ENCODE peak calls at places on chromosome 6, in six cellular contexts. One of them, this sample, is unnamed.
A peak's percentile ranks its signal among the peaks of the same experiment; 100 is the strongest.

GRCh38 chr6:25354078-25354940 is 75.1 kb downstream of the CARMIL1 start:
- DNase-seq in fibroblast of pulmonary artery: peak; percentile 33
- DNase-seq in GM23338: no peak
- DNase-seq in PC-9: no peak
- DNase-seq in endothelial cell: no peak
- DNase-seq in breast epithelium: no peak
- DNase-seq in this sample: peak; percentile 55

GRCh38 chr6:145733770-145734169 is 1.6 kb downstream of the EPM2A start:
- DNase-seq in GM23338: no peak
- DNase-seq in endothelial cell: no peak
- DNase-seq in fibroblast of pulmonary artery: no peak
- DNase-seq in breast epithelium: no peak
- DNase-seq in PC-9: no peak
- DNase-seq in this sample: no peak

GRCh38 chr6:113363866-113364265 is 493.3 kb upstream of the MARCKS start:
- DNase-seq in GM23338: no peak
- DNase-seq in endothelial cell: no peak
- DNase-seq in fibroblast of pulmonary artery: no peak
- DNase-seq in breast epithelium: no peak
- DNase-seq in PC-9: no peak
- DNase-seq in this sample: peak; percentile 66

GRCh38 chr6:47162793-47163192 is 120.7 kb upstream of the ADGRF1 start:
- DNase-seq in PC-9: no peak
- DNase-seq in fibroblast of pulmonary artery: no peak
- DNase-seq in breast epithelium: no peak
- DNase-seq in endothelial cell: no peak
- DNase-seq in GM23338: no peak
- DNase-seq in this sample: no peak

GRCh38 chr6:169724554-169725269 is 412 bp upstream of the PHF10 start:
- DNase-seq in PC-9: no peak
- DNase-seq in fibroblast of pulmonary artery: peak; percentile 27
- DNase-seq in endothelial cell: peak; percentile 68
- DNase-seq in breast epithelium: peak; percentile 24
- DNase-seq in GM23338: peak; percentile 72
- DNase-seq in this sample: no peak

GRCh38 chr6:50541941-50542340 is 171.4 kb upstream of the TFAP2D start:
- DNase-seq in endothelial cell: no peak
- DNase-seq in breast epithelium: no peak
- DNase-seq in fibroblast of pulmonary artery: no peak
- DNase-seq in PC-9: no peak
- DNase-seq in GM23338: no peak
- DNase-seq in this sample: no peak

GRCh38 chr6:88517737-88518136 is 351.6 kb upstream of the CNR1 start:
- DNase-seq in PC-9: no peak
- DNase-seq in GM23338: no peak
- DNase-seq in fibroblast of pulmonary artery: no peak
- DNase-seq in breast epithelium: no peak
- DNase-seq in endothelial cell: no peak
- DNase-seq in this sample: peak; percentile 24

GRCh38 chr6:131946404-131946991 is 4.7 kb downstream of the CCN2 start:
- DNase-seq in GM23338: peak; percentile 54
- DNase-seq in PC-9: no peak
- DNase-seq in endothelial cell: no peak
- DNase-seq in fibroblast of pulmonary artery: peak; percentile 77
- DNase-seq in breast epithelium: no peak
- DNase-seq in this sample: peak; percentile 6

GRCh38 chr6:134000443-134000842 is 47.4 kb downstream of the TBPL1 start:
- DNase-seq in fibroblast of pulmonary artery: no peak
- DNase-seq in PC-9: peak; percentile 88
- DNase-seq in breast epithelium: no peak
- DNase-seq in endothelial cell: no peak
- DNase-seq in GM23338: no peak
- DNase-seq in this sample: no peak

GRCh38 chr6:7042056-7042653 is 65.6 kb upstream of the RREB1 start:
- DNase-seq in breast epithelium: peak; percentile 37
- DNase-seq in fibroblast of pulmonary artery: peak; percentile 41
- DNase-seq in PC-9: peak; percentile 42
- DNase-seq in endothelial cell: peak; percentile 18
- DNase-seq in GM23338: no peak
- DNase-seq in this sample: no peak

GRCh38 chr6:65004283-65004682 is 702.7 kb downstream of the EYS start:
- DNase-seq in fibroblast of pulmonary artery: no peak
- DNase-seq in breast epithelium: no peak
- DNase-seq in GM23338: no peak
- DNase-seq in endothelial cell: no peak
- DNase-seq in PC-9: no peak
- DNase-seq in this sample: no peak

GRCh38 chr6:133169901-133170300 is 71.3 kb upstream of the EYA4 start:
- DNase-seq in fibroblast of pulmonary artery: no peak
- DNase-seq in PC-9: no peak
- DNase-seq in GM23338: peak; percentile 52
- DNase-seq in breast epithelium: no peak
- DNase-seq in endothelial cell: no peak
- DNase-seq in this sample: no peak

GRCh38 chr6:122736606-122737005 is 42.9 kb upstream of the FABP7 start:
- DNase-seq in PC-9: no peak
- DNase-seq in fibroblast of pulmonary artery: no peak
- DNase-seq in GM23338: no peak
- DNase-seq in endothelial cell: no peak
- DNase-seq in breast epithelium: no peak
- DNase-seq in this sample: no peak

GRCh38 chr6:21354805-21355238 is 238.7 kb upstream of the SOX4 start:
- DNase-seq in PC-9: no peak
- DNase-seq in GM23338: no peak
- DNase-seq in endothelial cell: no peak
- DNase-seq in fibroblast of pulmonary artery: no peak
- DNase-seq in breast epithelium: peak; percentile 42
- DNase-seq in this sample: no peak

GRCh38 chr6:148379966-148380653 is 37.5 kb downstream of the SASH1 start:
- DNase-seq in GM23338: no peak
- DNase-seq in fibroblast of pulmonary artery: no peak
- DNase-seq in endothelial cell: no peak
- DNase-seq in breast epithelium: no peak
- DNase-seq in PC-9: no peak
- DNase-seq in this sample: no peak

GRCh38 chr6:169702640-169703246 is 817 bp downstream of the C6orf120 start:
- DNase-seq in PC-9: peak; percentile 44
- DNase-seq in endothelial cell: peak; percentile 13
- DNase-seq in breast epithelium: no peak
- DNase-seq in fibroblast of pulmonary artery: no peak
- DNase-seq in GM23338: peak; percentile 44
- DNase-seq in this sample: no peak

GRCh38 chr6:82484737-82485650 is 121.4 kb downstream of the TPBG start:
- DNase-seq in breast epithelium: no peak
- DNase-seq in fibroblast of pulmonary artery: no peak
- DNase-seq in GM23338: no peak
- DNase-seq in PC-9: no peak
- DNase-seq in endothelial cell: no peak
- DNase-seq in this sample: no peak

DNA sequence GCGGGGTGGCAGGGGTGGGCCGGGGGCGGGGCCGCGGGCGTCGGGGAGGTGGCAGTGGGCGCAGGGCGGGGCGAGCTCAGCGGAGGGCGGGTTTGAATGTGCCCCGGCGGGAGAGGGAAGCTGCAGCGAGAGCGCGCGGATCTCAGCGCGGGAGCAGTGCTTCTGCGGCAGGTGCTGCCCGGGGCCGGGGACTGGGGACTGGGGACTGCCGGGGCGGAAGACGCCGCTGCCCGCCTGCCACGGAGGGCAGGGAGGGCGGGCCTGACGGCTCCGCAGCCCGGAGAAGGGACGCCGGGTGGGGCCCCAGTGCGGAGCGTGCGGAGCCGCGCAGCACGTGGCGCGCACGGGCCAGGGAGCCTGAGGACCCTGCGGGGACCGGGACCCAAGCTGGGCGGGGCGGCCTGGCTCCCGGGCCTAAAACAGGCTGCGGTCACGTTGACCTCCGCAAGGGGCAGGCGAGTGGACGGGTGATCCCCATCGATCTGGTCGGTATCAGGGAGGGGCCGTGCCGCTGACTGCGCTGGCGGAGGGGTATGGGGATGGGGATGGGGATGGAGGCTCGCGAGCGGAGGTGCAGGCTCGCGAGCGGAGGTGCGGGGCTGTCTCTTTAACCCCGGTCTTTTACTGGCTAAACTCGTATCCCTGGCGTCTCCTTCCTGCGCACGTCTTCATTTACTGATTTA is at the start of gene SLC29A1:
- DNase-seq in endothelial cell: peak; percentile 80
- DNase-seq in fibroblast of pulmonary artery: peak; percentile 39
- DNase-seq in PC-9: peak; percentile 48
- DNase-seq in GM23338: peak; percentile 92
- DNase-seq in breast epithelium: peak; percentile 59
- DNase-seq in this sample: no peak
- TF ChIP-seq CTCF in endothelial cell: peak; percentile 53
- TF ChIP-seq CTCF in fibroblast of pulmonary artery: no peak
- TF ChIP-seq CTCF in PC-9: peak; percentile 37
- TF ChIP-seq CTCF in GM23338: peak; percentile 6
- TF ChIP-seq CTCF in breast epithelium: no peak
- TF ChIP-seq CTCF in this sample: no peak

GRCh38 chr6:125791820-125792165 is 1.0 kb downstream of the NCOA7 start:
- DNase-seq in endothelial cell: no peak
- DNase-seq in GM23338: no peak
- DNase-seq in fibroblast of pulmonary artery: no peak
- DNase-seq in breast epithelium: no peak
- DNase-seq in PC-9: no peak
- DNase-seq in this sample: no peak
- TF ChIP-seq CTCF in endothelial cell: no peak
- TF ChIP-seq CTCF in GM23338: no peak
- TF ChIP-seq CTCF in fibroblast of pulmonary artery: no peak
- TF ChIP-seq CTCF in breast epithelium: no peak
- TF ChIP-seq CTCF in PC-9: peak; percentile 11
- TF ChIP-seq CTCF in this sample: no peak

GRCh38 chr6:144149894-144150672 is at the start of gene STX11:
- DNase-seq in endothelial cell: peak; percentile 39
- DNase-seq in fibroblast of pulmonary artery: peak; percentile 18
- DNase-seq in GM23338: peak; percentile 74
- DNase-seq in breast epithelium: peak; percentile 21
- DNase-seq in PC-9: no peak
- DNase-seq in this sample: peak; percentile 48

GRCh38 chr6:144149558-144149893 is 791 bp upstream of the STX11 start:
- DNase-seq in GM23338: no peak
- DNase-seq in fibroblast of pulmonary artery: no peak
- DNase-seq in PC-9: no peak
- DNase-seq in breast epithelium: no peak
- DNase-seq in endothelial cell: no peak
- DNase-seq in this sample: no peak

GRCh38 chr6:144148891-144149290 is 1.4 kb upstream of the STX11 start:
- DNase-seq in fibroblast of pulmonary artery: no peak
- DNase-seq in GM23338: no peak
- DNase-seq in breast epithelium: no peak
- DNase-seq in PC-9: no peak
- DNase-seq in endothelial cell: no peak
- DNase-seq in this sample: peak; percentile 83

GRCh38 chr6:144151010-144151727 is 852 bp downstream of the STX11 start:
- DNase-seq in GM23338: peak; percentile 9
- DNase-seq in fibroblast of pulmonary artery: peak; percentile 16
- DNase-seq in breast epithelium: no peak
- DNase-seq in endothelial cell: peak; percentile 7
- DNase-seq in PC-9: peak; percentile 45
- DNase-seq in this sample: no peak

GRCh38 chr6:144150673-144151009 is 324 bp downstream of the STX11 start:
- DNase-seq in fibroblast of pulmonary artery: peak; percentile 18
- DNase-seq in endothelial cell: peak; percentile 16
- DNase-seq in GM23338: peak; percentile 83
- DNase-seq in PC-9: no peak
- DNase-seq in breast epithelium: no peak
- DNase-seq in this sample: peak; percentile 21
- TF ChIP-seq CTCF in fibroblast of pulmonary artery: peak; percentile 7
- TF ChIP-seq CTCF in endothelial cell: peak; percentile 23
- TF ChIP-seq CTCF in GM23338: peak; percentile 40
- TF ChIP-seq CTCF in PC-9: peak; percentile 33
- TF ChIP-seq CTCF in breast epithelium: peak; percentile 26
- TF ChIP-seq CTCF in this sample: peak; percentile 15

GRCh38 chr6:153503810-153504209 is 372.7 kb upstream of the RGS17 start:
- DNase-seq in fibroblast of pulmonary artery: no peak
- DNase-seq in endothelial cell: peak; percentile 5
- DNase-seq in breast epithelium: no peak
- DNase-seq in PC-9: no peak
- DNase-seq in GM23338: peak; percentile 87
- DNase-seq in this sample: no peak
- TF ChIP-seq CTCF in fibroblast of pulmonary artery: no peak
- TF ChIP-seq CTCF in endothelial cell: no peak
- TF ChIP-seq CTCF in breast epithelium: no peak
- TF ChIP-seq CTCF in PC-9: no peak
- TF ChIP-seq CTCF in GM23338: peak; percentile 53
- TF ChIP-seq CTCF in this sample: no peak

GRCh38 chr6:118650500-118651281 is 700 bp downstream of the CEP85L start:
- DNase-seq in PC-9: peak; percentile 47
- DNase-seq in breast epithelium: no peak
- DNase-seq in GM23338: peak; percentile 74
- DNase-seq in endothelial cell: peak; percentile 41
- DNase-seq in fibroblast of pulmonary artery: peak; percentile 52
- DNase-seq in this sample: peak; percentile 45
- TF ChIP-seq CTCF in PC-9: no peak
- TF ChIP-seq CTCF in breast epithelium: no peak
- TF ChIP-seq CTCF in GM23338: no peak
- TF ChIP-seq CTCF in endothelial cell: peak; percentile 36
- TF ChIP-seq CTCF in fibroblast of pulmonary artery: no peak
- TF ChIP-seq CTCF in this sample: no peak

DNA sequence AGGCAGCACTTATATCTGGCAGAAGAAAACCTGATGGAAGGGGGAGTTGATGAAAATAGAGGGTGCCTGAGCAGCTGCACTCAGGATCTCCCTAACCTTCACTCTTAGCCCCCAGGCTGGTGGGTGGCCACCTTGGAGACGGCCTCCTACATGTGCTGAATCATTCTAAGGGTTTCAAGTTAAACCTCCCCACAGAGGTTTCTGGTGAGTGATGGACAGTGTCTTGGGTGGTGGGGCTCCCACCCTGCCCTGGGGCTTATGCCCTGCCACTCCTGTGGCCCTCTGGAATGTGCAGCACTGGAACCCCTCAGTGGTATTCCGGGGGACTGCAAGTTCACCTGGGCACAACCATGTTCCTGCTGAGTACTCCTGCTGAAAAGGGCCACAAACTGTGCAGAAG is 357.2 kb downstream of the CD83 start:
- DNase-seq in PC-9: no peak
- DNase-seq in endothelial cell: no peak
- DNase-seq in breast epithelium: no peak
- DNase-seq in fibroblast of pulmonary artery: no peak
- DNase-seq in GM23338: no peak
- DNase-seq in this sample: no peak
- TF ChIP-seq CTCF in PC-9: no peak
- TF ChIP-seq CTCF in endothelial cell: no peak
- TF ChIP-seq CTCF in breast epithelium: no peak
- TF ChIP-seq CTCF in fibroblast of pulmonary artery: no peak
- TF ChIP-seq CTCF in GM23338: peak; percentile 13
- TF ChIP-seq CTCF in this sample: no peak

DNA sequence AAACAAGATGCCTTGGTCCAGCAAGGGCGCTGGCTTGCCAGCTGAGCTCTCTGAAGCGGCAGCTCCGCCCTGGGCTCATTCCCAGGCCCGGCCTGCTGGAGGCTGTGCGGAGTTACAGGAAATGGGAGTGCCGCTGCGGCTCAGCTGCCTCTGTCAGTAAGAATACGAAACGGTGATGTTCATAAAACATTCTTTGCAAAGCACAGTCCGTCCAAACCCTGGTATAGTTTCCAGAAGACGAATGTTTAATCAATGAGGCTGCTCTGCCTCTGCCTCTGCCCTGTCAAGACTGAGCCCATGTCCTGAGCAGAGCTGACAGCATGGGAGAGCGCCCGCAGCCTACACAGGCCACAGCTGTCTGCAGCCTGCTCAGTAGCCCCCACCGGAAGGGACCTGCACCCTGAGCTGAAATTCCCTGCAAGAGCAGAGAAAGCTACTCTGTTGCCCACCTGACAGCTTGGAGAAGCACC is 153.3 kb upstream of the SNX9 start:
- DNase-seq in PC-9: no peak
- DNase-seq in endothelial cell: no peak
- DNase-seq in GM23338: peak; percentile 70
- DNase-seq in fibroblast of pulmonary artery: peak; percentile 81
- DNase-seq in breast epithelium: peak; percentile 60
- DNase-seq in this sample: peak; percentile 72
- TF ChIP-seq CTCF in PC-9: no peak
- TF ChIP-seq CTCF in endothelial cell: no peak
- TF ChIP-seq CTCF in GM23338: no peak
- TF ChIP-seq CTCF in fibroblast of pulmonary artery: peak; percentile 38
- TF ChIP-seq CTCF in breast epithelium: peak; percentile 35
- TF ChIP-seq CTCF in this sample: peak; percentile 25

This sample was measured in fibroblast of mammary gland.